ENCODE peak calls at places on chromosomes 5 and 9, in six cellular contexts. F is Calu3; R is NAMALWA; A is lung microvascular endothelial cell; T is Ammon's horn; D is activated naive CD4-positive, alpha-beta T cell treated with anti-CD3 and anti-CD28 coated beads, Interleukin-2, amount 50 U/mL, for 72 hours. Z is an unnamed sample.

GRCh38 chr5:133663380-133664054 is 51.2 kb upstream of the FSTL4 start:
- DNase-seq in R (no peak), A (no peak), F (no peak), T (no peak), D (no peak), Z (no peak)

GRCh38 chr5:171720086-171720485 is 65.5 kb upstream of the SMIM23 start:
- DNase-seq in D (no peak), R (no peak), A (no peak), F (no peak), T (no peak), Z (no peak)

GRCh38 chr5:143717400-143717799 is 94.6 kb upstream of the HMHB1 start:
- DNase-seq in D (no peak), T (no peak), R (no peak), A (no peak), F (no peak), Z (no peak)

GRCh38 chr9:136318111-136318768 is 9.1 kb upstream of the GPSM1 start:
- DNase-seq in T (no peak), D (no peak), A (no peak), R (peak), F (no peak), Z (no peak)

GRCh38 chr9:105091004-105091640 is 153.3 kb upstream of the SLC44A1 start:
- DNase-seq in A (no peak), D (no peak), T (no peak), F (no peak), R (no peak), Z (no peak)

GRCh38 chr5:121171361-121171760 is 680.3 kb upstream of the FTMT start:
- DNase-seq in D (no peak), T (no peak), F (no peak), A (no peak), R (no peak), Z (no peak)

GRCh38 chr9:93261735-93262523 is 78.0 kb downstream of the WNK2 start:
- DNase-seq in D (no peak), T (no peak), A (no peak), R (no peak), F (no peak), Z (no peak)

GRCh38 chr9:114370251-114370984 is 17.4 kb downstream of the AKNA start:
- DNase-seq in D (no peak), F (no peak), R (peak), A (no peak), T (peak), Z (no peak)

GRCh38 chr5:159175547-159175946 is 33.8 kb downstream of the RNF145 start:
- DNase-seq in D (no peak), R (no peak), F (no peak), A (no peak), T (no peak), Z (no peak)

GRCh38 chr5:154485092-154485491 is 7.1 kb upstream of the HAND1 start:
- DNase-seq in F (no peak), R (no peak), T (no peak), A (no peak), D (no peak), Z (no peak)

GRCh38 chr5:175750476-175751080 is 92.7 kb downstream of the HRH2 start:
- DNase-seq in T (peak), R (no peak), F (no peak), D (no peak), A (no peak), Z (no peak)

GRCh38 chr9:134377976-134378375 is 51.7 kb downstream of the RXRA start:
- DNase-seq in T (peak), F (peak), D (no peak), R (no peak), A (no peak), Z (no peak)

GRCh38 chr5:31553863-31554262 is 21.8 kb downstream of the C5orf22 start:
- DNase-seq in F (no peak), T (no peak), R (no peak), A (no peak), D (no peak), Z (no peak)

GRCh38 chr5:81371354-81371876 is 22.5 kb downstream of the ACOT12 start:
- DNase-seq in D (no peak), R (no peak), A (no peak), F (no peak), T (no peak), Z (no peak)

GRCh38 chr5:168592014-168592368 is 12.8 kb upstream of the PANK3 start:
- DNase-seq in D (no peak), R (no peak), T (no peak), A (no peak), F (no peak), Z (no peak)

GRCh38 chr5:68846828-68847227 is 247.0 kb upstream of the SLC30A5 start:
- DNase-seq in F (no peak), D (no peak), A (no peak), R (no peak), T (no peak), Z (no peak)

GRCh38 chr5:108167174-108167573 is 214.7 kb downstream of the FBXL17 start:
- DNase-seq in A (no peak), D (no peak), F (no peak), T (no peak), R (no peak), Z (no peak)

GRCh38 chr9:112120471-112120925 is 54.6 kb downstream of the SUSD1 start:
- DNase-seq in F (no peak), A (no peak), R (no peak), T (peak), D (no peak), Z (no peak)

GRCh38 chr9:29609282-29609681 is 2036.0 kb upstream of the C9orf72 start:
- DNase-seq in D (no peak), A (no peak), R (no peak), T (no peak), F (no peak), Z (no peak)

GRCh38 chr5:62771331-62771730 is 192.7 kb downstream of the LRRC70 start:
- DNase-seq in A (no peak), R (no peak), D (no peak), T (no peak), F (no peak), Z (no peak)

GRCh38 chr9:104802110-104802509 is 38.2 kb downstream of the NIPSNAP3B start:
- DNase-seq in F (no peak), D (no peak), T (no peak), R (no peak), A (no peak), Z (no peak)

GRCh38 chr5:146789712-146790660 is 88.6 kb downstream of the PPP2R2B start:
- DNase-seq in A (no peak), T (peak), F (no peak), R (no peak), D (no peak), Z (no peak)

GRCh38 chr5:19771174-19771835 is 216.7 kb downstream of the CDH18 start:
- DNase-seq in D (no peak), T (no peak), R (no peak), A (no peak), F (no peak), Z (no peak)

GRCh38 chr5:59923465-59923864 is 29.9 kb upstream of the PDE4D start:
- DNase-seq in R (no peak), T (no peak), A (no peak), F (peak), D (no peak), Z (no peak)

GRCh38 chr9:23220957-23221356 is 605.1 kb downstream of the ELAVL2 start:
- DNase-seq in T (no peak), A (no peak), F (no peak), R (no peak), D (no peak), Z (no peak)

GRCh38 chr5:56569051-56569450 is 246.3 kb upstream of the MAP3K1 start:
- DNase-seq in T (no peak), A (no peak), D (no peak), F (no peak), R (no peak), Z (no peak)

GRCh38 chr5:175840050-175840841 is 31.1 kb upstream of the CPLX2 start:
- DNase-seq in D (no peak), T (no peak), R (peak), F (no peak), A (peak), Z (no peak)

GRCh38 chr5:167814828-167815227 is 476.6 kb upstream of the WWC1 start:
- DNase-seq in D (no peak), A (no peak), R (no peak), F (no peak), T (no peak), Z (no peak)

GRCh38 chr5:117615226-117615625 is 1040.6 kb upstream of the SEMA6A start:
- DNase-seq in A (no peak), F (no peak), T (no peak), R (no peak), D (no peak), Z (no peak)

GRCh38 chr5:92505145-92505544 is 1075.9 kb downstream of the NR2F1-AS1 start:
- DNase-seq in A (peak), D (no peak), F (no peak), T (no peak), R (no peak), Z (no peak)

GRCh38 chr5:2695200-2695891 is 56.1 kb downstream of the IRX2 start:
- DNase-seq in R (no peak), F (no peak), A (no peak), D (no peak), T (no peak), Z (no peak)

GRCh38 chr9:134048582-134048968 is 19.3 kb downstream of the BRD3 start:
- DNase-seq in F (no peak), R (no peak), D (no peak), T (no peak), A (no peak), Z (no peak)

GRCh38 chr5:56479701-56480304 is 246.7 kb upstream of the ANKRD55 start:
- DNase-seq in R (peak), F (no peak), T (peak), A (no peak), D (no peak), Z (no peak)

GRCh38 chr9:116152390-116152789 is 1.2 kb upstream of the PAPPA start:
- DNase-seq in R (peak), F (no peak), D (no peak), T (no peak), A (peak), Z (peak)

GRCh38 chr5:125059255-125060050 is 313.0 kb upstream of the ZNF608 start:
- DNase-seq in F (no peak), R (no peak), D (no peak), A (no peak), T (no peak), Z (no peak)

GRCh38 chr9:71812385-71812784 is 44.1 kb upstream of the CEMIP2 start:
- DNase-seq in A (peak), F (no peak), R (no peak), D (no peak), T (peak), Z (peak)

GRCh38 chr5:5939724-5940370 is 438.5 kb downstream of the MED10 start:
- DNase-seq in A (no peak), D (no peak), F (no peak), R (no peak), T (no peak), Z (no peak)